ENCODE peak calls at places on chromosomes 13 and 19, in seven cellular contexts. F is fibroblast of pulmonary artery, J is HL-60, H is left ventricle myocardium inferior, U is astrocyte of the cerebellum, M is AG04450, C is BJ. P is an unnamed sample.

GRCh38 chr19:10752237-10752912 is 34.5 kb downstream of the DNM2 start:
- DNase-seq in F (no peak), J (no peak), H (peak; percentile 58), U (no peak), M (no peak), C (no peak), P (no peak)

GRCh38 chr19:2032296-2032941 is 16.9 kb upstream of the BTBD2 start:
- DNase-seq in F (peak; percentile 84), J (peak; percentile 81), H (peak; percentile 95), U (no peak), M (no peak), C (peak; percentile 35), P (no peak)

GRCh38 chr13:86324191-86324590 is 525.0 kb upstream of the SLITRK6 start:
- DNase-seq in F (no peak), J (no peak), H (no peak), U (peak; percentile 16), M (no peak), C (no peak), P (no peak)

GRCh38 chr13:51759240-51759639 is 44.7 kb downstream of the DHRS12 start:
- DNase-seq in F (peak; percentile 16), J (no peak), H (no peak), U (no peak), M (peak; percentile 29), C (no peak), P (no peak)

GRCh38 chr13:44101347-44102083 is 221.8 kb downstream of the LACC1 start:
- DNase-seq in F (no peak), J (no peak), H (no peak), U (no peak), M (no peak), C (no peak), P (no peak)

GRCh38 chr19:42018503-42019193 is 24.6 kb upstream of the ATP1A3 start:
- DNase-seq in F (no peak), J (no peak), H (no peak), U (no peak), M (no peak), C (no peak), P (no peak)

GRCh38 chr19:3358919-3359849 is 7.2 kb upstream of the NFIC start:
- DNase-seq in F (peak; percentile 56), J (no peak), H (peak; percentile 78), U (no peak), M (no peak), C (no peak), P (peak; percentile 77)

GRCh38 chr19:15365264-15365663 is 14.3 kb downstream of the AKAP8 start:
- DNase-seq in F (no peak), J (no peak), H (no peak), U (no peak), M (no peak), C (no peak), P (no peak)

GRCh38 chr19:3660493-3661219 is 34.1 kb upstream of the CACTIN start:
- DNase-seq in F (no peak), J (no peak), H (no peak), U (no peak), M (no peak), C (no peak), P (no peak)

GRCh38 chr13:41694902-41695301 is 237.6 kb downstream of the RGCC start:
- DNase-seq in F (peak; percentile 95), J (no peak), H (peak; percentile 21), U (peak; percentile 93), M (peak; percentile 70), C (peak; percentile 95), P (peak; percentile 16)
- H3K4me3 ChIP-seq in F (no peak overlapping the region), J (no peak overlapping the region), H (peak overlapping the region; percentile 7), U (no peak overlapping the region), M (no peak overlapping the region), C (no peak overlapping the region), P (no peak overlapping the region)

GRCh38 chr13:21176982-21177284 is 475 bp downstream of the MRPL57 start:
- DNase-seq in F (no peak), J (no peak), H (no peak), U (no peak), M (no peak), C (no peak), P (no peak)

GRCh38 chr13:21175656-21176194 is 627 bp downstream of the SKA3 start:
- DNase-seq in F (peak; percentile 42), J (peak; percentile 17), H (no peak), U (no peak), M (no peak), C (peak; percentile 4), P (no peak)

GRCh38 chr13:21181671-21182070 is 5.2 kb downstream of the MRPL57 start:
- DNase-seq in F (no peak), J (no peak), H (no peak), U (no peak), M (no peak), C (no peak), P (no peak)

GRCh38 chr13:21171420-21171819 is 4.9 kb downstream of the SKA3 start:
- DNase-seq in F (no peak), J (no peak), H (no peak), U (no peak), M (no peak), C (no peak), P (no peak)

DNA sequence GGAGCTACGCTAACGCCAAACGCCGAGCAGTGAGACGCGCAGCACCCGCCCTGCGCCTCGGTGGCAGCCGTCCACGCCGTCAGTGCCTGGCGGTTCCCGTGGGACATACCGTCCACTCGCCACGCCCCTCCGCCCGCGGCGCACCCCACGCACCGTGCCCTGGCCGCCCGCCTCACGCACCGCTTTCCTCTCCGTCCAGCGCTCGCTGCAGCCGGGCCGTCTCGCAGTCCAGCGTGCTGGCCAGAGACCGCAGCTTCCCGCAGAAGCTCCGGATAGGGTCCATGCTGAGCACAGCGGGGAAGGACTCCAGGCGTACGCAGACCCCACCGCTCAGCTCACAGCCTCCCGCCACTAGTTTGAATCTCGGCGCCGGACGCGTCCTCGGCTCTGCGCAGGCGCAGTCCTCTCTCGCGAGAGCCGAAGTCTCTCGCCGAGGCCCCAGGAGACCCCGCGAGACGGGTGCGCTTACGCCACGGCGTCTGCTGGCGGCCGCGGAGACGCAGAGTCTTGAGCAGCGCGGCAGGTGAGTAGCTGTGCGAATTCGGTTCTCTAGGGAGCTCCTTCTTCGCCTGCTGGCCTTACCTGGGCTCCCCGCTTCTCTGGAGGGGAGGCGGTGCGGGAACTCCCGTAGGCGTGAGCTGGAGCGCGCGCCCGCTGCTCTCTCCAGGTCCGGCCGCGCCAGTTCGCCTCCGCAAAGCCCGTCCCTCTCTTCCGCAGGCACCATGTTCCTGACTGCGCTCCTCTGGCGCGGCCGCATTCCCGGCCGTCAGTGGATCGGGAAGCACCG is at the start of the genes MRPL57 and SKA3:
- DNase-seq in F (peak; percentile 95), J (peak; percentile 94), H (peak; percentile 90), U (peak; percentile 77), M (peak; percentile 87), C (peak; percentile 50), P (peak; percentile 97)
- TF ChIP-seq CTCF in F (no peak), J (no peak), H (peak; percentile 42), U (no peak), M (no peak), C (no peak), P (peak; percentile 11)

GRCh38 chr13:52846567-52847321 is 1.7 kb downstream of the PCDH8 start:
- DNase-seq in F (peak; percentile 22), J (no peak), H (peak; percentile 55), U (no peak), M (no peak), C (no peak), P (no peak)
- H3K4me3 ChIP-seq in F (no peak overlapping the region), J (no peak overlapping the region), H (peak overlapping the region; percentile 45), U (no peak overlapping the region), M (no peak overlapping the region), C (no peak overlapping the region), P (no peak overlapping the region)

GRCh38 chr13:83691966-83692365 is 190.3 kb downstream of the SLITRK1 start:
- DNase-seq in F (peak; percentile 21), J (no peak), H (no peak), U (peak; percentile 24), M (no peak), C (peak; percentile 42), P (no peak)

DNA sequence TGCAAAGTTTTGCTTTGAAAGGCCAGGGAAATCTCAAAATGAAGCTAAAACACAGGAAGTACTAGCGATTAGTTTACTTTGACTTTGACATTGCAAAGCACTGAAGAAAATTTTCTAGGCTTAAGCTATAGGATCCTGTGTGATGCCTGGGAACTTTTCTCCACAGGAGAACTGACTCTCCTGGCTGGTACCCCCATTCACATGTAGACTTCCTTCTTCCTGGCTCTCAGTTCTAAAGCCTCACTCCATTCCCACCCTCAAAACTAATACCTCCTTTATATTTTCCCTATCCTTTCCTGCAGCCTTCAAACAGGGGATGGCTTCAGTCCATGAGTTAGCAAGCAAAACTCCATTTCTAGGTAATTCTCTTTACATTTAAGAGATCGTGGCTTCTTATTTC is 189.5 kb downstream of the SLITRK1 start:
- DNase-seq in F (no peak), J (no peak), H (no peak), U (no peak), M (no peak), C (no peak), P (no peak)
- TF ChIP-seq CTCF in F (no peak), J (no peak), H (no peak), U (no peak), M (no peak), C (no peak), P (no peak)

GRCh38 chr19:19670070-19670551 is 1.5 kb downstream of the ZNF101 start:
- DNase-seq in F (no peak), J (no peak), H (no peak), U (no peak), M (no peak), C (no peak), P (no peak)
- H3K4me3 ChIP-seq in F (peak overlapping the region; percentile 88), J (no peak overlapping the region), H (peak overlapping the region; percentile 79), U (peak overlapping the region; percentile 94), M (no peak overlapping the region), C (no peak overlapping the region), P (peak overlapping the region; percentile 93)